ENCODE peak calls at places on chromosomes 4 and X, in four cellular contexts. B is K562, R is GM12878, A is HepG2. Z is an unnamed sample.

GRCh38 chr4:37068580-37068979 is 176.0 kb upstream of the NWD2 start:
- DNase-seq in B (no peak), R (no peak), A (peak; percentile 2), Z (no peak)

GRCh38 chr4:54764501-54764900 is 106.7 kb downstream of the KIT start:
- DNase-seq in B (no peak), A (no peak), R (no peak), Z (no peak)

GRCh38 chrX:81201692-81202412 is at the start of the genes HMGN5 and SH3BGRL:
- DNase-seq in B (peak; percentile 55), A (peak; percentile 61), R (peak; percentile 57), Z (peak; percentile 23)

GRCh38 chr4:89998350-89999098 is 103.9 kb downstream of the MMRN1 start:
- DNase-seq in A (no peak), B (no peak), R (no peak), Z (no peak)

GRCh38 chrX:124098089-124098488 is 136.6 kb downstream of the STAG2 start:
- DNase-seq in A (peak; percentile 9), B (peak; percentile 12), R (no peak), Z (no peak)

GRCh38 chr4:105059337-105059736 is 87.3 kb upstream of the TET2 start:
- DNase-seq in A (no peak), B (no peak), R (peak; percentile 90), Z (no peak)

GRCh38 chrX:151871244-151871643 is 41.4 kb upstream of the MAGEA4 start:
- DNase-seq in B (no peak), R (no peak), A (peak; percentile 0), Z (no peak)

GRCh38 chr4:187289371-187289770 is 565.7 kb upstream of the FAT1 start:
- DNase-seq in R (no peak), A (no peak), B (no peak), Z (no peak)

GRCh38 chr4:98657531-98658286 is 702 bp downstream of the TSPAN5 start:
- DNase-seq in B (peak; percentile 22), A (no peak), R (no peak), Z (peak; percentile 67)

GRCh38 chr4:189279188-189279587 is 661.5 kb upstream of the FRG1 start:
- DNase-seq in B (no peak), A (no peak), R (no peak), Z (no peak)

GRCh38 chrX:91279479-91279878 is 155.2 kb upstream of the PABPC5 start:
- DNase-seq in B (no peak), R (no peak), A (no peak), Z (no peak)

GRCh38 chr4:178275671-178276360 is 833.6 kb upstream of the AGA start:
- DNase-seq in R (no peak), B (no peak), A (no peak), Z (peak; percentile 68)

GRCh38 chrX:100681581-100681980 is 37.6 kb downstream of the SRPX2 start:
- DNase-seq in A (no peak), B (no peak), R (no peak), Z (no peak)

GRCh38 chr4:13047591-13047990 is 436.5 kb downstream of the RAB28 start:
- DNase-seq in A (no peak), R (no peak), B (no peak), Z (no peak)

GRCh38 chrX:21800344-21800770 is 39.1 kb upstream of the MBTPS2 start:
- DNase-seq in A (no peak), B (no peak), R (no peak), Z (no peak)

GRCh38 chr4:24799544-24800272 is 4.3 kb downstream of the SOD3 start:
- DNase-seq in R (no peak), B (no peak), A (no peak), Z (peak; percentile 58)

GRCh38 chr4:185656467-185656890 is 121.2 kb upstream of the PDLIM3 start:
- DNase-seq in A (no peak), R (no peak), B (no peak), Z (peak; percentile 59)

GRCh38 chr4:2879026-2879425 is 35.4 kb downstream of the ADD1 start:
- DNase-seq in B (no peak), R (no peak), A (no peak), Z (no peak)

GRCh38 chr4:18593297-18594002 is 571.9 kb upstream of the LCORL start:
- DNase-seq in B (peak; percentile 66), A (peak; percentile 66), R (peak; percentile 7), Z (peak; percentile 56)

GRCh38 chr4:120263623-120264022 is 197.0 kb upstream of the MAD2L1 start:
- DNase-seq in B (no peak), R (no peak), A (no peak), Z (no peak)

GRCh38 chrX:77785746-77786548 is at the start of gene ATRX:
- DNase-seq in R (peak; percentile 50), B (peak; percentile 75), A (peak; percentile 82), Z (peak; percentile 61)
- TF ChIP-seq POLR2A in R (peak; percentile 94), B (peak; percentile 84), A (peak; percentile 80), Z (peak; percentile 65)

GRCh38 chr4:8868321-8869001 is 3.2 kb downstream of the HMX1 start:
- DNase-seq in A (no peak), B (no peak), R (no peak), Z (no peak)

GRCh38 chr4:8866421-8866820 is 5.2 kb downstream of the HMX1 start:
- DNase-seq in A (no peak), B (no peak), R (no peak), Z (no peak)

GRCh38 chr4:8865681-8866310 is 5.8 kb downstream of the HMX1 start:
- DNase-seq in R (no peak), A (no peak), B (no peak), Z (no peak)

GRCh38 chr4:8867624-8868320 is 3.9 kb downstream of the HMX1 start:
- DNase-seq in B (no peak), A (no peak), R (no peak), Z (no peak)

DNA sequence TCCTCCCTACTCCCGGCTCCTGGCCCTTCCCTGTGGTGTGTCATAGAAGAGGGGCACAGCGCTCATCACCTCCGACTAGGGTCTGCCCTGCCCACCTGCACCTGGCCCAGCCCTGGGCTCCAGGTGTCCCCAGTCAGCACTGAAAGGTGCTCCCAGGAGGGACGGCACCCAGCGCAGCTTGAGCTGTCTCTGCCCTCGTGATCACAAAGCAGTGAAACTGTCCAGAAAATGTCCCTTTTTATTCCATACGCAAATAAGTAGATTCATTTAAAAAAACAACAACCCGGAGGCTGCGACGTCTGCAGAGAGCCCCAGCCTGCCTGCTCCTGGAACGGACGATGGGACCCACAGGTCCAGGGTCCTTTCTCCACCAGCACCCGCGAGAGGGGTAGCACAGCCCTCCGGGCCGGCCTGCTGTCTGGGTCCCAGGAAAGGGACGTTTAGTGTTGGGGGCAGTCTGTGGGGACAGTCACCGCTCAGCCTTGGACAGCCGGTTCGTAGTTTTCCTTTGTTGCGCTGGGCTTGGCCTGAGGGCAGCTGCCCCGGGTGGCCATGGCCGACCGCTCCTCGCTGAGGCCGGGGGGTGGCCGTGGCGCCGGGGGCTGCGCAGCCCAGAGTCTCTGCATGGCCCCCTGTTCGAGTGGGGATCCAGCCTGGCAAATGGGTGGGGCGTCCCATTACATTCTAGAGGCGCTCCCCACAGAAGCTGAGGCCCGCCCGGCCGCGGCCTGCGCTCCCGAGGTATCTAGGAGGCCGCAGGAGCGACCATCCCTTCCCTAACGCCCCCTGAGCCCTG is 4.6 kb downstream of the HMX1 start:
- DNase-seq in R (no peak), A (no peak), B (no peak), Z (no peak)
- TF ChIP-seq ATF2 in R (no peak), A (no peak), B (no peak), Z (no peak)

DNA sequence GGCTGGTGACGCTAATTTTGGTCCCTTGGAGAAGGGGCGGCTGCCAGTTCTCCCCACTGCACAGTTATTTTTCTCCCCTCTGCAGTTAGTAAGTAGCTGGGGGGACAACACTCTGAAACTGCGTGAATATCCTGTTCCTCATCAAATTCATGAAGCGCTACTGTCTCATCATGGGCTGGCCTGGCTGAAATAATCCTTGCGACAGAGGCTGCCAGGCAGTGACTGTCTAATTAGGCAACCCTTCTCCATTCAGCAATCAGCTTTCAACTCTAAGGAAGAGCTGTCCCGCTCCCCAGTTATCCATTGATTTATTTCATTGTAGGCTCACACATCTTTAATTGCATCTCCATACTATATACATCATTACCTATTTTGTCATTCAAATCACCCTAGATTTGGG is 8.2 kb downstream of the SH3TC1 start:
- DNase-seq in B (no peak), R (no peak), A (no peak), Z (no peak)
- TF ChIP-seq CREB1 in B (no peak), R (no peak), A (no peak), Z (no peak)

GRCh38 chrX:12791253-12792228 is at the start of gene PRPS2:
- DNase-seq in A (peak; percentile 16), B (peak; percentile 89), R (no peak), Z (no peak)
- TF ChIP-seq POLR2A in A (no peak), B (peak; percentile 85), R (peak; percentile 87), Z (no peak)

GRCh38 chr4:109973529-109973905 is 60.8 kb downstream of the EGF start:
- DNase-seq in R (no peak), B (no peak), A (peak; percentile 74), Z (no peak)
- TF ChIP-seq ATF2 in R (no peak), B (no peak), A (no peak), Z (no peak)

DNA sequence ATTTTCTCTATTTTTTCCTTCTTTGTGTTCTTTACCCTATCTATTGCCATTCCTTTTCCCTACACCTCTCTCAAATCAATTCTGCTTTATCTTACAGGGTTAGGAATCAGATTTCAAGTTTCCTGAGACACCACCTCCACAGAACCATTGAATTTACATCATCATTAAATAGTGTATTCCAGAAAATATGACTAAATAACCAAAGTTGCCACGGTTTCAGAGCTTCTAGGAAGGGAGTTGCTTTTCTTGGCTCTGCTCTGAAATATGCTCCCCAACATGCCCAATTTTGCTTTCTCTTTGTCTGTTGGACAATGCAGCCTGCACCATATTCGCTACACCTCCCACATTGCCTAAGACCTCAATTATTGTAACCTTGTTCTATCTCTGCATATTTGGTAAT is 124.8 kb upstream of the ACSL4 start:
- DNase-seq in B (no peak), R (no peak), A (no peak), Z (no peak)
- TF ChIP-seq CREB1 in B (no peak), R (no peak), A (no peak), Z (no peak)